ENCODE peak calls at places on chromosomes 6 and 20, in seven cellular contexts. I is HFF-Myc; X is activated T-cell treated with anti-CD3 and anti-CD28 coated beads for 1 hour; E is H9; H is ELR; T is occipital lobe; Q is activated CD8-positive, alpha-beta T cell treated with anti-CD3 and anti-CD28 coated beads, Interleukin-2, amount 10 ng/mL, durations not matched to agents 7 days and 5 days. W is an unnamed sample.

GRCh38 chr20:56513807-56514150 is 10.8 kb upstream of the FAM209A start:
- DNase-seq in T (no peak), Q (no peak), H (no peak), E (no peak), I (no peak), X (no peak), W (no peak)

GRCh38 chr20:44389871-44390270 is 34.4 kb downstream of the HNF4A start:
- DNase-seq in T (no peak), E (no peak), Q (no peak), X (no peak), I (no peak), H (no peak), W (no peak)

GRCh38 chr6:88566746-88567534 is 396.5 kb downstream of the RNGTT start:
- DNase-seq in T (no peak), X (no peak), I (no peak), H (no peak), Q (no peak), E (no peak), W (no peak)

GRCh38 chr6:77502966-77503365 is 39.7 kb upstream of the HTR1B start:
- DNase-seq in Q (no peak), I (no peak), X (no peak), H (peak; percentile 31), T (no peak), E (no peak), W (no peak)

GRCh38 chr6:39228992-39229767 is at the start of gene KCNK5:
- DNase-seq in Q (peak; percentile 91), H (peak; percentile 14), X (peak; percentile 41), T (peak; percentile 64), E (peak; percentile 94), I (peak; percentile 9), W (peak; percentile 92)

GRCh38 chr20:59204201-59204894 is 40.7 kb downstream of the ZNF831 start:
- DNase-seq in T (no peak), X (no peak), E (no peak), H (no peak), I (no peak), Q (no peak), W (no peak)

GRCh38 chr6:16511048-16511660 is 250.1 kb downstream of the ATXN1 start:
- DNase-seq in I (no peak), X (no peak), H (peak; percentile 72), T (no peak), Q (no peak), E (no peak), W (no peak)

GRCh38 chr20:51036827-51037229 is 13.9 kb upstream of the KCNG1 start:
- DNase-seq in E (no peak), Q (no peak), H (peak; percentile 61), T (no peak), I (no peak), X (no peak), W (no peak)

GRCh38 chr6:43246301-43247114 is 3.2 kb downstream of the TTBK1 start:
- DNase-seq in H (peak; percentile 31), X (no peak), Q (no peak), E (peak; percentile 98), T (peak; percentile 89), I (no peak), W (peak; percentile 76)

GRCh38 chr6:113276631-113277030 is 580.5 kb upstream of the MARCKS start:
- DNase-seq in E (no peak), X (no peak), Q (no peak), I (no peak), T (no peak), H (no peak), W (no peak)

GRCh38 chr20:917416-917815 is 1.3 kb upstream of the ANGPT4 start:
- DNase-seq in H (no peak), I (no peak), X (no peak), E (no peak), T (no peak), Q (no peak), W (no peak)

GRCh38 chr6:89298680-89299450 is 16.2 kb downstream of the GABRR2 start:
- DNase-seq in X (peak; percentile 9), T (no peak), Q (peak; percentile 62), E (no peak), I (peak; percentile 91), H (peak; percentile 88), W (no peak)

GRCh38 chr6:31203345-31203979 is 33.0 kb upstream of the POU5F1 start:
- DNase-seq in X (no peak), Q (peak; percentile 50), T (no peak), E (no peak), I (peak; percentile 51), H (peak; percentile 97), W (no peak)

GRCh38 chr6:90444125-90444745 is 142.6 kb downstream of the MAP3K7 start:
- DNase-seq in Q (no peak), X (no peak), T (no peak), E (no peak), I (no peak), H (no peak), W (peak; percentile 66)

GRCh38 chr20:25287631-25288290 is 39.9 kb downstream of the PYGB start:
- DNase-seq in T (no peak), H (no peak), I (no peak), X (no peak), Q (no peak), E (no peak), W (no peak)

GRCh38 chr6:163651910-163652309 is 237.4 kb downstream of the QKI start:
- DNase-seq in Q (no peak), I (no peak), H (no peak), T (no peak), E (no peak), X (no peak), W (no peak)

GRCh38 chr6:29589423-29590048 is 4.6 kb downstream of the OR2H2 start:
- DNase-seq in H (peak; percentile 60), X (peak; percentile 32), Q (peak; percentile 64), T (peak; percentile 7), E (peak; percentile 49), I (peak; percentile 48), W (peak; percentile 68)

GRCh38 chr6:71291991-71292390 is 3.4 kb downstream of the OGFRL1 start:
- DNase-seq in X (no peak), I (no peak), H (peak; percentile 50), Q (no peak), E (no peak), T (no peak), W (no peak)

GRCh38 chr6:12288211-12288618 is 1.9 kb upstream of the EDN1 start:
- DNase-seq in X (no peak), E (no peak), H (no peak), T (no peak), Q (no peak), I (no peak), W (no peak)

GRCh38 chr6:87099472-87099871 is 4.6 kb upstream of the CGA start:
- DNase-seq in H (no peak), T (no peak), X (no peak), Q (no peak), E (no peak), I (no peak), W (no peak)

GRCh38 chr6:24775520-24776058 is 852 bp downstream of the GMNN start:
- DNase-seq in E (no peak), Q (no peak), I (no peak), H (peak; percentile 74), X (no peak), T (no peak), W (no peak)

GRCh38 chr6:133236898-133237297 is 4.3 kb upstream of the EYA4 start:
- DNase-seq in T (no peak), I (no peak), X (no peak), E (no peak), Q (no peak), H (peak; percentile 53), W (no peak)

GRCh38 chr6:133187114-133187513 is 54.0 kb upstream of the EYA4 start:
- DNase-seq in I (no peak), E (no peak), Q (no peak), T (no peak), X (no peak), H (no peak), W (no peak)

GRCh38 chr6:20266851-20267608 is 54.8 kb upstream of the MBOAT1 start:
- DNase-seq in E (no peak), H (peak; percentile 19), T (no peak), X (no peak), I (no peak), Q (no peak), W (no peak)

GRCh38 chr20:227439-228105 is 514 bp downstream of the DEFB129 start:
- DNase-seq in E (no peak), H (no peak), X (no peak), T (no peak), I (no peak), Q (no peak), W (no peak)

GRCh38 chr6:1689141-1689540 is 79.4 kb downstream of the FOXC1 start:
- DNase-seq in X (no peak), Q (no peak), H (peak; percentile 30), E (no peak), I (no peak), T (no peak), W (no peak)

GRCh38 chr20:47970282-47970903 is 185.1 kb upstream of the SULF2 start:
- DNase-seq in Q (no peak), T (no peak), X (no peak), I (no peak), E (no peak), H (peak; percentile 20), W (peak; percentile 94)